ENCODE peak calls at places on chromosome X, in seven cellular contexts. One of them, this sample, is unnamed.

GRCh38 chrX:119753639-119754257 is 4.6 kb upstream of the SOWAHD start:
- DNase-seq in myocyte: peak; percentile 52
- DNase-seq in HFFc6: peak; percentile 27
- DNase-seq in NCI-H1048: no peak
- DNase-seq in AG10803: peak; percentile 36
- DNase-seq in activated naive CD8-positive, alpha-beta T cell treated with anti-CD3 and anti-CD28 coated beads, Interleukin-2, amount 50 U/mL, for 24 hours: peak; percentile 34
- DNase-seq in NCI-H460: peak; percentile 33
- DNase-seq in this sample: peak; percentile 57

GRCh38 chrX:20382518-20383291 is 116.0 kb upstream of the RPS6KA3 start:
- DNase-seq in NCI-H1048: no peak
- DNase-seq in myocyte: peak; percentile 73
- DNase-seq in HFFc6: no peak
- DNase-seq in activated naive CD8-positive, alpha-beta T cell treated with anti-CD3 and anti-CD28 coated beads, Interleukin-2, amount 50 U/mL, for 24 hours: peak; percentile 5
- DNase-seq in NCI-H460: no peak
- DNase-seq in AG10803: no peak
- DNase-seq in this sample: peak; percentile 10

GRCh38 chrX:77742788-77743476 is 43.1 kb downstream of the ATRX start:
- DNase-seq in NCI-H1048: no peak
- DNase-seq in HFFc6: no peak
- DNase-seq in activated naive CD8-positive, alpha-beta T cell treated with anti-CD3 and anti-CD28 coated beads, Interleukin-2, amount 50 U/mL, for 24 hours: no peak
- DNase-seq in myocyte: no peak
- DNase-seq in NCI-H460: no peak
- DNase-seq in AG10803: peak; percentile 32
- DNase-seq in this sample: no peak

GRCh38 chrX:22628275-22628674 is 355.6 kb downstream of the CBLL2 start:
- DNase-seq in AG10803: no peak
- DNase-seq in NCI-H1048: no peak
- DNase-seq in myocyte: no peak
- DNase-seq in NCI-H460: no peak
- DNase-seq in HFFc6: no peak
- DNase-seq in activated naive CD8-positive, alpha-beta T cell treated with anti-CD3 and anti-CD28 coated beads, Interleukin-2, amount 50 U/mL, for 24 hours: no peak
- DNase-seq in this sample: no peak

GRCh38 chrX:137575596-137576255 is 9.8 kb downstream of the ZIC3 start:
- DNase-seq in NCI-H460: no peak
- DNase-seq in AG10803: no peak
- DNase-seq in HFFc6: no peak
- DNase-seq in myocyte: no peak
- DNase-seq in activated naive CD8-positive, alpha-beta T cell treated with anti-CD3 and anti-CD28 coated beads, Interleukin-2, amount 50 U/mL, for 24 hours: no peak
- DNase-seq in NCI-H1048: no peak
- DNase-seq in this sample: no peak

GRCh38 chrX:39450578-39450977 is 647.2 kb downstream of the BCOR start:
- DNase-seq in NCI-H460: no peak
- DNase-seq in HFFc6: no peak
- DNase-seq in myocyte: no peak
- DNase-seq in NCI-H1048: no peak
- DNase-seq in AG10803: no peak
- DNase-seq in activated naive CD8-positive, alpha-beta T cell treated with anti-CD3 and anti-CD28 coated beads, Interleukin-2, amount 50 U/mL, for 24 hours: no peak
- DNase-seq in this sample: no peak

GRCh38 chrX:47796433-47796906 is 40.2 kb upstream of the ZNF81 start:
- DNase-seq in NCI-H1048: no peak
- DNase-seq in myocyte: peak; percentile 40
- DNase-seq in HFFc6: peak; percentile 66
- DNase-seq in AG10803: peak; percentile 23
- DNase-seq in NCI-H460: no peak
- DNase-seq in activated naive CD8-positive, alpha-beta T cell treated with anti-CD3 and anti-CD28 coated beads, Interleukin-2, amount 50 U/mL, for 24 hours: no peak
- DNase-seq in this sample: no peak

GRCh38 chrX:133482345-133483041 is 67.2 kb upstream of the GPC4 start:
- DNase-seq in activated naive CD8-positive, alpha-beta T cell treated with anti-CD3 and anti-CD28 coated beads, Interleukin-2, amount 50 U/mL, for 24 hours: no peak
- DNase-seq in NCI-H460: no peak
- DNase-seq in NCI-H1048: no peak
- DNase-seq in AG10803: peak; percentile 44
- DNase-seq in myocyte: no peak
- DNase-seq in HFFc6: no peak
- DNase-seq in this sample: no peak

GRCh38 chrX:21004835-21005234 is 369.4 kb upstream of the CNKSR2 start:
- DNase-seq in NCI-H1048: no peak
- DNase-seq in NCI-H460: peak; percentile 28
- DNase-seq in myocyte: peak; percentile 5
- DNase-seq in activated naive CD8-positive, alpha-beta T cell treated with anti-CD3 and anti-CD28 coated beads, Interleukin-2, amount 50 U/mL, for 24 hours: no peak
- DNase-seq in AG10803: peak; percentile 12
- DNase-seq in HFFc6: no peak
- DNase-seq in this sample: no peak

GRCh38 chrX:14504960-14505538 is 24.3 kb upstream of the GLRA2 start:
- DNase-seq in HFFc6: no peak
- DNase-seq in activated naive CD8-positive, alpha-beta T cell treated with anti-CD3 and anti-CD28 coated beads, Interleukin-2, amount 50 U/mL, for 24 hours: no peak
- DNase-seq in AG10803: no peak
- DNase-seq in myocyte: no peak
- DNase-seq in NCI-H1048: no peak
- DNase-seq in NCI-H460: no peak
- DNase-seq in this sample: no peak

GRCh38 chrX:20056704-20057103 is 60.0 kb downstream of the MAP7D2 start:
- DNase-seq in myocyte: no peak
- DNase-seq in NCI-H460: no peak
- DNase-seq in NCI-H1048: no peak
- DNase-seq in activated naive CD8-positive, alpha-beta T cell treated with anti-CD3 and anti-CD28 coated beads, Interleukin-2, amount 50 U/mL, for 24 hours: no peak
- DNase-seq in HFFc6: no peak
- DNase-seq in AG10803: no peak
- DNase-seq in this sample: no peak

GRCh38 chrX:152817082-152817744 is 13.3 kb downstream of the CETN2 start:
- DNase-seq in NCI-H1048: no peak
- DNase-seq in AG10803: peak; percentile 37
- DNase-seq in NCI-H460: peak; percentile 45
- DNase-seq in HFFc6: peak; percentile 41
- DNase-seq in activated naive CD8-positive, alpha-beta T cell treated with anti-CD3 and anti-CD28 coated beads, Interleukin-2, amount 50 U/mL, for 24 hours: peak; percentile 7
- DNase-seq in myocyte: peak; percentile 32
- DNase-seq in this sample: peak; percentile 43

GRCh38 chrX:7614616-7615015 is 228.4 kb upstream of the VCX start:
- DNase-seq in myocyte: no peak
- DNase-seq in NCI-H1048: no peak
- DNase-seq in NCI-H460: no peak
- DNase-seq in HFFc6: no peak
- DNase-seq in activated naive CD8-positive, alpha-beta T cell treated with anti-CD3 and anti-CD28 coated beads, Interleukin-2, amount 50 U/mL, for 24 hours: no peak
- DNase-seq in AG10803: no peak
- DNase-seq in this sample: no peak

GRCh38 chrX:10433296-10433965 is 187.0 kb downstream of the MID1 start:
- DNase-seq in AG10803: no peak
- DNase-seq in activated naive CD8-positive, alpha-beta T cell treated with anti-CD3 and anti-CD28 coated beads, Interleukin-2, amount 50 U/mL, for 24 hours: no peak
- DNase-seq in NCI-H1048: no peak
- DNase-seq in myocyte: peak; percentile 68
- DNase-seq in NCI-H460: no peak
- DNase-seq in HFFc6: no peak
- DNase-seq in this sample: no peak

GRCh38 chrX:100648601-100649417 is 4.8 kb downstream of the SRPX2 start:
- DNase-seq in AG10803: peak; percentile 84
- DNase-seq in myocyte: peak; percentile 76
- DNase-seq in HFFc6: peak; percentile 49
- DNase-seq in activated naive CD8-positive, alpha-beta T cell treated with anti-CD3 and anti-CD28 coated beads, Interleukin-2, amount 50 U/mL, for 24 hours: no peak
- DNase-seq in NCI-H460: no peak
- DNase-seq in NCI-H1048: no peak
- DNase-seq in this sample: no peak

GRCh38 chrX:10618911-10619310 is 1.5 kb downstream of the MID1 start:
- DNase-seq in NCI-H1048: no peak
- DNase-seq in HFFc6: no peak
- DNase-seq in AG10803: no peak
- DNase-seq in NCI-H460: no peak
- DNase-seq in activated naive CD8-positive, alpha-beta T cell treated with anti-CD3 and anti-CD28 coated beads, Interleukin-2, amount 50 U/mL, for 24 hours: no peak
- DNase-seq in myocyte: peak; percentile 26
- DNase-seq in this sample: no peak